ENCODE peak calls at places on chromosomes 4 and X, in four cellular contexts. S, F, Y and I are unnamed samples.

GRCh38 chr4:162201673-162202072 is 37.9 kb upstream of the FSTL5 start:
- DNase-seq in S (no peak), F (no peak), Y (no peak), I (no peak)

GRCh38 chr4:150149381-150149780 is 71.1 kb downstream of the DCLK2 start:
- DNase-seq in S (no peak), F (no peak), Y (no peak), I (no peak)

GRCh38 chr4:73309211-73309610 is 50.6 kb upstream of the ANKRD17 start:
- DNase-seq in S (no peak), F (no peak), Y (no peak), I (no peak)

GRCh38 chr4:61877893-61878292 is 677.8 kb downstream of the ADGRL3 start:
- DNase-seq in S (no peak), F (no peak), Y (no peak), I (no peak)

GRCh38 chr4:24209891-24210290 is 320.0 kb upstream of the PPARGC1A start:
- DNase-seq in S (no peak), F (no peak), Y (no peak), I (no peak)

GRCh38 chr4:156781852-156782251 is 189.7 kb downstream of the PDGFC start:
- DNase-seq in S (no peak), F (no peak), Y (no peak), I (no peak)

GRCh38 chr4:147799986-147800555 is 68.2 kb downstream of the ARHGAP10 start:
- DNase-seq in S (no peak), F (no peak), Y (no peak), I (peak; percentile 92)

GRCh38 chr4:7398104-7398423 is 36.7 kb downstream of the PSAPL1 start:
- DNase-seq in S (no peak), F (peak; percentile 76), Y (no peak), I (no peak)

GRCh38 chrX:106000203-106000602 is 38.3 kb downstream of the SERPINA7 start:
- DNase-seq in S (no peak), F (no peak), Y (no peak), I (no peak)

GRCh38 chr4:75990129-75990528 is 616 bp downstream of the SDAD1 start:
- DNase-seq in S (peak; percentile 3), F (peak; percentile 22), Y (peak; percentile 21), I (no peak)

GRCh38 chr4:138062929-138063328 is 179.2 kb downstream of the SLC7A11 start:
- DNase-seq in S (no peak), F (no peak), Y (no peak), I (no peak)

GRCh38 chr4:168636506-168637176 is 139.8 kb downstream of the PALLD start:
- DNase-seq in S (no peak), F (no peak), Y (no peak), I (no peak)

GRCh38 chr4:36704289-36704688 is 422.9 kb downstream of the DTHD1 start:
- DNase-seq in S (no peak), F (no peak), Y (no peak), I (no peak)

GRCh38 chr4:168503652-168504362 is 7.0 kb downstream of the PALLD start:
- DNase-seq in S (no peak), F (no peak), Y (no peak), I (no peak)

GRCh38 chr4:8439914-8440490 is 521 bp downstream of the ACOX3 start:
- DNase-seq in S (peak; percentile 41), F (no peak), Y (no peak), I (no peak)

GRCh38 chr4:99855677-99856076 is 38.5 kb downstream of the LAMTOR3 start:
- DNase-seq in S (no peak), F (no peak), Y (no peak), I (peak; percentile 53)

GRCh38 chrX:111756486-111756885 is 75.5 kb downstream of the ALG13 start:
- DNase-seq in S (no peak), F (no peak), Y (no peak), I (no peak)

GRCh38 chr4:152454398-152455011 is 81.4 kb downstream of the FBXW7 start:
- DNase-seq in S (peak; percentile 21), F (peak; percentile 51), Y (no peak), I (no peak)

GRCh38 chr4:16513876-16514275 is 287.6 kb upstream of the TAPT1 start:
- DNase-seq in S (no peak), F (no peak), Y (no peak), I (no peak)

GRCh38 chr4:16521156-16521915 is 295.1 kb upstream of the TAPT1 start:
- DNase-seq in S (no peak), F (no peak), Y (no peak), I (no peak)

GRCh38 chr4:16516796-16517413 is 290.6 kb upstream of the TAPT1 start:
- DNase-seq in S (no peak), F (peak; percentile 63), Y (no peak), I (no peak)
- TF ChIP-seq NFIC in S (no peak), F (peak; percentile 88), Y (peak; percentile 78), I (no peak)

GRCh38 chr4:78654809-78655208 is 103.2 kb downstream of the ANXA3 start:
- DNase-seq in S (no peak), F (no peak), Y (no peak), I (no peak)

GRCh38 chr4:78650106-78651021 is 98.8 kb downstream of the ANXA3 start:
- DNase-seq in S (no peak), F (no peak), Y (peak; percentile 34), I (no peak)

GRCh38 chr4:78653655-78654054 is 102.1 kb downstream of the ANXA3 start:
- DNase-seq in S (no peak), F (peak; percentile 38), Y (peak; percentile 44), I (no peak)

GRCh38 chr4:78651250-78651860 is 99.8 kb downstream of the ANXA3 start:
- DNase-seq in S (no peak), F (no peak), Y (no peak), I (no peak)

GRCh38 chr4:78652282-78652876 is 100.8 kb downstream of the ANXA3 start:
- DNase-seq in S (no peak), F (no peak), Y (no peak), I (no peak)
- TF ChIP-seq NFIC in S (no peak), F (no peak), Y (no peak), I (no peak)

GRCh38 chr4:126603210-126603609 is 1029.5 kb upstream of the INTU start:
- DNase-seq in S (no peak), F (no peak), Y (no peak), I (no peak)

GRCh38 chr4:126603851-126604250 is 1028.9 kb upstream of the INTU start:
- DNase-seq in S (no peak), F (no peak), Y (no peak), I (no peak)

DNA sequence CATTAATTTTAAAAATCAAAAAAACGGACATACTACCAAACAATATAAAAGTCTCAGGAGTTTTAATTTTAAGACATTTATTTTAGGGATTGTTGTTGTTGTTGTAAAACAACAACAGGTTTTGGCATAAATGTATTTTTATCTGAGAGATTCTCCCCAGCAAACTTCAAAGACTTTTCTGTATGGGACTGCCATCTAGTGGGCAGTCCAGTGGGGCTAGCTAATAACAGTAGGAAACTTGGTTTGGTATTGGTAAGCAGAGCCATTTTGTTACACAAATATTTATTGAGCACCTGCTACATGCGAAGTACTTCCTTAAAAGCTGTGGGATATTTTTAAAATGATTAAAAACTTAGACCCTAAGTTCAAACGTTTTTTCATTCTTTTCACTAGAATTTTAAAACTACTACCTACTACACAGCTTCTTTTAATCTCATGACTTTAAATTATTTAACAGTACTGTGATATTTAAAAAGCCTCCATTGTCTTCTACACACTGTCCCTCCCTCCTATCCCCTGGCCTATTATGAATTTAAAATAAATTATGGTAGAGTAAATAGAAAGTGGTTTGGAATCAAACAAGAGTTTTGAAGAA is 1028.4 kb upstream of the INTU start:
- DNase-seq in S (peak; percentile 18), F (peak; percentile 53), Y (peak; percentile 38), I (no peak)
- TF ChIP-seq NFIC in S (no peak), F (no peak), Y (no peak), I (no peak)

GRCh38 chrX:17033225-17033624 is 86.8 kb downstream of the REPS2 start:
- DNase-seq in S (no peak), F (no peak), Y (no peak), I (no peak)
- TF ChIP-seq NFIC in S (no peak), F (no peak), Y (no peak), I (no peak)

DNA sequence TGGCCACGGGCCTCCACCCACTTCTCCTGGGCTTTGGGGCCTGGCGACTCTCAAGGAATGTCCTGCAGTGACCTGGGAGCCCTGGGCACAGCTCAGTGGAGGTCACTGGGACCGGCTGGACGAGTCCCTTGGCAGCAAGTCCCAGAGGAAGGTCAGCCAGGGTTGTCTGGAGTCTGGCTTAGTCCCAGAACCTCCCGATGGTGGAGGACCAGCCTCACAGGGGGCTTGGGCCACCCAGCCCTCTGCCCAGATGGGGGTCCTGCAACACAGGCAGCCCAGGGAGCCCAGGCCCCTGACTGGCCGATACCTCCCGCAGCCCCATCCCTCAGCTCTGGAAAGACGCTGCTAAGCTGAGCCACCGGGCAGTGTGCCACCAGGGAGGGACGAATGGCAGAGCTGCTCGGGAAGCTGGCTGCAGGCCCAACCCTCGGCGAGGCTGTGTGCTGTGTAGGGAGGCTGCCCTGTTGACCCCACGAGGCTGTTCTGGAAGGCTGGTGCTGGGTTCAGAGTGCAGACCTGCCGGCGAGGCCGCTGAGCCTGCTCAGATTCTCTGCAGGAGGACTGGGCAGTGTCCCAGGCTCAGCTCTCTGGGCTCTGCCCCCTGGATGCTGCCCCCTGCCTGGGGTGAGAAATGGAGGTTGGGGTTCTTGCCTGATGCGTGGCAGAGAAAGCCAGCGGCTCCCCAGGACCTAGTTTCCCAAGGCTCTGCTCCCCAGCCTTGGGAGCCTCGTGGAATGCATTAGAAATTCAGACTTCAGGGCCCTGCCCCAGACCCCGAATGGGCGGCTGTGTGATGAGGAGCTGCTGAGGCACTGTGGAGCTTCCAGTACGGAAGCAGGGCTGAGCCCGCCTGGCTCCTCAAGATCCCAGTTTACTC is 61.7 kb downstream of the ADRA2C start:
- DNase-seq in S (peak; percentile 85), F (peak; percentile 93), Y (no peak), I (no peak)
- TF ChIP-seq NFIC in S (no peak), F (no peak), Y (no peak), I (no peak)

GRCh38 chr4:80255374-80256095 is 10.9 kb upstream of the FGF5 start:
- DNase-seq in S (no peak), F (no peak), Y (no peak), I (no peak)
- TF ChIP-seq NFIC in S (no peak), F (no peak), Y (no peak), I (no peak)

DNA sequence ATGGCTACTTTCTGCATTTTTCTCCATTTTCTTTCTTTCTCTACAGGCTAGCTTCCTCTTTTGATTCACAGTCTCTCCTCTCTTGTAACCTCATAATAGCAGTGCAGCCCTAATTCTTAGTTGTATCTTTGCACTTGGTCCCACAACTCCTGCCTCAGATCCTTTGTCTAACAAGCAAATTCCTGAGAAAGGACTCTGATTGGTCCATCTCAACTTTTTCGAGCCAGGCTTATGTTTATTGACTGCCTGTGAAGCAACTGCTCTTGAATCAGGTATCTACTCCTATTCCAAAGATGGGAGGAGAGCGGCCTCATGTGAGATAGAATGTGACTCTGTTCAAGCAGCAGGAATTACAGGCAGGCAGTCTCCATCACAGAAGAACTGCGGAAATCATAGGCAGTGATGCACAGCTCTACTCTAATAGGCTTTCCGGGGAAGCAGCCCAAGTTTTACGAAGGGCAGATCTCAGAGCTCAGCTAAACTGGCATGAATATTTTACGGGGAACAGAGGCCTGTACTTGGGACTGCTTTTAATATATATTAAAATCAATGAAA is 123.5 kb downstream of the GABRB1 start:
- DNase-seq in S (no peak), F (no peak), Y (no peak), I (no peak)
- TF ChIP-seq NFIC in S (no peak), F (no peak), Y (no peak), I (no peak)